ENCODE peak calls at places on chromosome 14, in four cellular contexts. U is astrocyte of the spinal cord, S is A549, G is ascending aorta. V is an unnamed sample.
A peak's percentile ranks its signal among the peaks of the same experiment; 100 is the strongest.

GRCh38 chr14:95233702-95234241 is 76.4 kb upstream of the DICER1 start:
- DNase-seq in U (no peak), G (no peak), S (no peak), V (no peak)

GRCh38 chr14:101352567-101352966 is 208.7 kb upstream of the DIO3 start:
- DNase-seq in U (no peak), G (no peak), S (no peak), V (no peak)

GRCh38 chr14:34649344-34649743 is 19.4 kb upstream of the SNX6 start:
- DNase-seq in S (peak; percentile 25), U (peak; percentile 92), G (no peak), V (peak; percentile 81)

GRCh38 chr14:59677771-59678211 is 101.2 kb upstream of the CCDC175 start:
- DNase-seq in G (peak; percentile 81), S (no peak), U (peak; percentile 78), V (peak; percentile 68)

GRCh38 chr14:101108579-101109346 is 205.2 kb upstream of the RTL1 start:
- DNase-seq in G (peak; percentile 57), U (no peak), S (no peak), V (no peak)

GRCh38 chr14:64095620-64096019 is 198.6 kb downstream of the ESR2 start:
- DNase-seq in G (no peak), U (peak; percentile 41), S (no peak), V (no peak)

GRCh38 chr14:69291396-69291795 is 31.4 kb downstream of the GALNT16 start:
- DNase-seq in U (no peak), S (no peak), G (no peak), V (no peak)

GRCh38 chr14:103427485-103428443 is 42.5 kb downstream of the MARK3 start:
- DNase-seq in S (peak; percentile 21), G (no peak), U (peak; percentile 86), V (peak; percentile 96)

GRCh38 chr14:71467419-71467818 is 464.8 kb upstream of the RGS6 start:
- DNase-seq in U (no peak), G (no peak), S (no peak), V (no peak)

GRCh38 chr14:95561001-95561412 is 26.2 kb downstream of the GLRX5 start:
- DNase-seq in S (peak; percentile 88), U (peak; percentile 84), G (peak; percentile 89), V (peak; percentile 85)

GRCh38 chr14:101355284-101355683 is 206.0 kb upstream of the DIO3 start:
- DNase-seq in U (no peak), S (no peak), G (peak; percentile 30), V (no peak)

GRCh38 chr14:76773188-76773885 is 12.1 kb downstream of the VASH1 start:
- DNase-seq in U (peak; percentile 83), S (peak; percentile 53), G (peak; percentile 92), V (peak; percentile 36)

GRCh38 chr14:99247772-99248171 is 24.2 kb downstream of the BCL11B start:
- DNase-seq in U (no peak), S (no peak), G (no peak), V (no peak)

GRCh38 chr14:99246536-99247083 is 25.4 kb downstream of the BCL11B start:
- DNase-seq in U (no peak), G (no peak), S (no peak), V (no peak)

GRCh38 chr14:99245541-99246511 is 26.2 kb downstream of the BCL11B start:
- DNase-seq in U (no peak), S (no peak), G (no peak), V (no peak)

GRCh38 chr14:99248761-99249171 is 23.2 kb downstream of the BCL11B start:
- DNase-seq in S (no peak), U (no peak), G (no peak), V (no peak)

GRCh38 chr14:99247091-99247729 is 24.8 kb downstream of the BCL11B start:
- DNase-seq in U (no peak), S (no peak), G (no peak), V (no peak)
- H3K4me3 ChIP-seq in U (no peak overlapping the region), S (no peak overlapping the region), G (no peak overlapping the region), V (no peak overlapping the region)

GRCh38 chr14:105437723-105438500 is 18.3 kb downstream of the MTA1 start:
- DNase-seq in U (no peak), G (no peak), S (no peak), V (no peak)

GRCh38 chr14:105440554-105440900 is 20.9 kb downstream of the MTA1 start:
- DNase-seq in G (no peak), S (no peak), U (no peak), V (no peak)

GRCh38 chr14:105439179-105439578 is 19.6 kb downstream of the MTA1 start:
- DNase-seq in U (no peak), S (no peak), G (no peak), V (no peak)

GRCh38 chr14:105440992-105441391 is 21.4 kb downstream of the MTA1 start:
- DNase-seq in G (no peak), U (no peak), S (no peak), V (no peak)

GRCh38 chr14:105439710-105440553 is 20.3 kb downstream of the MTA1 start:
- DNase-seq in G (no peak), S (peak; percentile 45), U (no peak), V (no peak)
- TF ChIP-seq CTCF in G (no peak), S (peak; percentile 46), U (no peak), V (peak; percentile 12)

GRCh38 chr14:20612403-20612802 is 21.2 kb upstream of the RNASE12 start:
- DNase-seq in U (no peak), G (no peak), S (no peak), V (no peak)
- H3K4me3 ChIP-seq in U (no peak overlapping the region), G (no peak overlapping the region), S (no peak overlapping the region), V (no peak overlapping the region)

DNA sequence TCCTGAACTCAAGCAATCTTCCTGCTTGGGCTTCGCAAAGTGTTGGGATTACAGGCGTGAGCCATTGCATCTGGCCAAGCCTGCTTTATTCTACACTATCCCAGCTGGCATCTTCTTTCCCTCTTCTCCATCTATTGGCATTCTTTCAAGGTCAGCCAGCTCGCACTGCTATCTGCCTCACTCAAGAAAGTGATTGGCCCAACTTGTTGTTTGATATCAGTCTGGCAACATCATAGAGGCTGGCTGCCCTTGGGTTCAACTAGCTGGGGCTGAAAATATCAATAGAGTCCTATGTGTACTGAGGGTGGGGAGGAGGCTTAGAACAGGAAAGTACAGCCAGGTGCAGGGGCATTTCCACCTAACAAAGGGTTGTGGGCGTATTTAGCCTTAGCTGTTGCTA is 17.1 kb downstream of the GMFB start:
- DNase-seq in G (no peak), S (no peak), U (no peak), V (no peak)
- TF ChIP-seq CTCF in G (no peak), S (no peak), U (no peak), V (no peak)

DNA sequence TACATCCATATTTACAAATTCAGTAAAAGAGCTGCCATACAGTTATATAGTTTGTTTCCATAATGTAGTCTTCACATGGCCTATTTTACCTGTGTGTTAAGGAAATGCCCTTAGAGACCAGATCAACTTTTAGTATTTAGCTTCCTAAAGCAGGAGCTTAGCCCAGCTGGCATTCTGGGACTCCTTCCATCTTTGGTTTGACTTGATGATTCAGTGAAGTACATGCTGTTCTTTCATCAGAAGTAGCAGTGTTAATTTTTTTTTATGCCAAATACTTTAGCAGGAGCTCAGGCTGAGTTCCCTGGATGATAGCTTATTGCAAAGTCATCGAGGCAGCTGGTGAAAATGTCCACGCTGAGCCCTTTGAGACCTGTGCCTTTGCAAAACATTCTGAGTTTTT is 101.0 kb downstream of the FOXG1 start:
- DNase-seq in G (no peak), S (no peak), U (peak; percentile 73), V (peak; percentile 44)
- H3K4me3 ChIP-seq in G (no peak overlapping the region), S (no peak overlapping the region), U (no peak overlapping the region), V (no peak overlapping the region)

GRCh38 chr14:25431211-25432076 is 381.5 kb upstream of the STXBP6 start:
- DNase-seq in U (no peak), S (peak; percentile 50), G (no peak), V (no peak)
- TF ChIP-seq CTCF in U (no peak), S (no peak), G (no peak), V (no peak)

GRCh38 chr14:68222726-68223125 is 403.1 kb downstream of the RAD51B start:
- DNase-seq in S (no peak), U (no peak), G (no peak), V (no peak)
- H3K4me3 ChIP-seq in S (no peak overlapping the region), U (no peak overlapping the region), G (no peak overlapping the region), V (no peak overlapping the region)

GRCh38 chr14:82886670-82887069 is 1353.0 kb upstream of the SEL1L start:
- DNase-seq in G (no peak), U (no peak), S (no peak), V (no peak)

DNA sequence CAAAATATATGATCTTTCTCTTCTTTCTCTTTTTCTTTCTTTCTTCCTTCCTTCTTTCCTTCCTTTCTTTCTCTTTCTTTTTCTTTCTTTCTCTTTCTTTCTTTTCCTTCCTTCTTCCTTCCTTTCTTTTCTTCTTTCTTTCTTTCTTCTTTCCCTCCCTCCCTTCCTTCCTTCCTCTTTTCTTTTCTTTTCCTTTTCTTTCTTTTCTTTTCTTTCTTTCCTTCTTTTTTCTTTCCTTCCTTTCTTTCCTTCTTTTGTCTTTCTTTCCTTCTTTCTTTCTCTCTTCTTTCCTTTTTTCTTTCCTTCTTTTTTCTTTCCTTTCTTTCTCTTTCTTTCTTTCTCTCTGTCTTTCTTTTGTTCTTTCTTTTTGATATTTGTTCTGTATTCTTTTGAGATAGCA is 1356.0 kb upstream of the SEL1L start:
- DNase-seq in S (no peak), G (no peak), U (no peak), V (no peak)
- TF ChIP-seq CTCF in S (no peak), G (no peak), U (no peak), V (no peak)